ENCODE peak calls at places on chromosomes 13 and 19, in four cellular contexts. One of them, this sample, is unnamed. For H3K9me3, the result is how much of the 10 kb centered on the place peaks cover.

GRCh38 chr19:29528946-29529645 is 3.3 kb downstream of the VSTM2B start:
- DNase-seq in CD8-positive, alpha-beta T cell: no peak
- DNase-seq in DND-41: no peak
- DNase-seq in heart right ventricle: no peak
- DNase-seq in this sample: no peak

GRCh38 chr13:85535306-85535705 is 263.9 kb downstream of the SLITRK6 start:
- DNase-seq in CD8-positive, alpha-beta T cell: no peak
- DNase-seq in DND-41: no peak
- DNase-seq in heart right ventricle: no peak
- DNase-seq in this sample: no peak

GRCh38 chr13:74325106-74325505 is 190.9 kb upstream of the KLF12 start:
- DNase-seq in CD8-positive, alpha-beta T cell: no peak
- DNase-seq in DND-41: no peak
- DNase-seq in heart right ventricle: peak
- DNase-seq in this sample: no peak

GRCh38 chr13:105920375-105920774 is 615.1 kb downstream of the EFNB2 start:
- DNase-seq in CD8-positive, alpha-beta T cell: no peak
- DNase-seq in DND-41: no peak
- DNase-seq in heart right ventricle: no peak
- DNase-seq in this sample: no peak

GRCh38 chr19:31351212-31352193 is 2.3 kb upstream of the TSHZ3 start:
- DNase-seq in CD8-positive, alpha-beta T cell: no peak
- DNase-seq in DND-41: peak
- DNase-seq in heart right ventricle: no peak
- DNase-seq in this sample: no peak

GRCh38 chr13:41006296-41006695 is 12.8 kb downstream of the ELF1 start:
- DNase-seq in CD8-positive, alpha-beta T cell: no peak
- DNase-seq in DND-41: peak
- DNase-seq in heart right ventricle: no peak
- DNase-seq in this sample: no peak

GRCh38 chr13:41075034-41075433 is 13.7 kb downstream of the WBP4 start:
- DNase-seq in CD8-positive, alpha-beta T cell: no peak
- DNase-seq in DND-41: no peak
- DNase-seq in heart right ventricle: no peak
- DNase-seq in this sample: peak

GRCh38 chr13:32334676-32335075 is 19.4 kb downstream of the BRCA2 start:
- DNase-seq in CD8-positive, alpha-beta T cell: no peak
- DNase-seq in DND-41: no peak
- DNase-seq in heart right ventricle: no peak
- DNase-seq in this sample: no peak

GRCh38 chr13:33224191-33224590 is 61.4 kb downstream of the STARD13 start:
- DNase-seq in CD8-positive, alpha-beta T cell: no peak
- DNase-seq in DND-41: no peak
- DNase-seq in heart right ventricle: no peak
- DNase-seq in this sample: no peak

GRCh38 chr19:38729653-38730469 is 14.4 kb downstream of the CAPN12 start:
- DNase-seq in CD8-positive, alpha-beta T cell: peak
- DNase-seq in DND-41: peak
- DNase-seq in heart right ventricle: peak
- DNase-seq in this sample: peak

GRCh38 chr19:4414800-4415251 is 12.4 kb downstream of the CHAF1A start:
- DNase-seq in CD8-positive, alpha-beta T cell: no peak
- DNase-seq in DND-41: no peak
- DNase-seq in heart right ventricle: no peak
- DNase-seq in this sample: no peak

GRCh38 chr13:49319555-49320350 is 72.0 kb downstream of the CDADC1 start:
- DNase-seq in CD8-positive, alpha-beta T cell: no peak
- DNase-seq in DND-41: no peak
- DNase-seq in heart right ventricle: no peak
- DNase-seq in this sample: no peak

GRCh38 chr19:46731007-46731501 is 14.1 kb upstream of the PRKD2 start:
- DNase-seq in CD8-positive, alpha-beta T cell: no peak
- DNase-seq in DND-41: no peak
- DNase-seq in heart right ventricle: no peak
- DNase-seq in this sample: no peak

GRCh38 chr19:58387338-58388174 is 487 bp downstream of the RPS5 start:
- DNase-seq in CD8-positive, alpha-beta T cell: no peak
- DNase-seq in DND-41: no peak
- DNase-seq in heart right ventricle: no peak
- DNase-seq in this sample: no peak

GRCh38 chr19:4970558-4971423 is 1.9 kb downstream of the KDM4B start:
- DNase-seq in CD8-positive, alpha-beta T cell: no peak
- DNase-seq in DND-41: no peak
- DNase-seq in heart right ventricle: no peak
- DNase-seq in this sample: no peak

GRCh38 chr13:94956407-94957110 is 244.2 kb upstream of the SOX21 start:
- DNase-seq in CD8-positive, alpha-beta T cell: no peak
- DNase-seq in DND-41: no peak
- DNase-seq in heart right ventricle: no peak
- DNase-seq in this sample: no peak
- H3K9me3 ChIP-seq in CD8-positive, alpha-beta T cell: under half
- H3K9me3 ChIP-seq in DND-41: under half
- H3K9me3 ChIP-seq in heart right ventricle: under half
- H3K9me3 ChIP-seq in this sample: under half

GRCh38 chr19:36898422-36898821 is 17.7 kb downstream of the ZNF829 start:
- DNase-seq in CD8-positive, alpha-beta T cell: no peak
- DNase-seq in DND-41: no peak
- DNase-seq in heart right ventricle: no peak
- DNase-seq in this sample: no peak
- H3K9me3 ChIP-seq in CD8-positive, alpha-beta T cell: half or more
- H3K9me3 ChIP-seq in DND-41: half or more
- H3K9me3 ChIP-seq in heart right ventricle: half or more
- H3K9me3 ChIP-seq in this sample: under half

DNA sequence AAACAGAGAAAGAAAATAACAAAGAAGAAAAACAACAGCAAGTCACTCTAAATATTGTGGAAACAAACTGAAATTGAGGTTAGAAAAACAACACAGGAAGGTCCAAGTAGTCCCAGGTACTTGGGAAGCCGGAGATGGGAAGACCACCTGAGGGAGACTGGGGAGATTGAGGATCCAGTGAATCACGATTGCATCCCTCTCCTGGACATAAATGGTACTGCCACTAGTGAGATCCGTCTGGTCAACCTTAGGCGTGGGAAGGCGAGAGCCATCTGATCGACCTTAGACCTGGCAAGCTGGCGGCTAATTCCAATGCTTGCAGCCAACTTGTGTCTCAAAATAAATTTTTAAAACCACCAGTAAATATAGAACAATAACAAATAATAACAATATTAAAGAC is 81.9 kb downstream of the ZNF726 start:
- DNase-seq in CD8-positive, alpha-beta T cell: no peak
- DNase-seq in DND-41: peak
- DNase-seq in heart right ventricle: no peak
- DNase-seq in this sample: no peak
- H3K9me3 ChIP-seq in CD8-positive, alpha-beta T cell: under half
- H3K9me3 ChIP-seq in DND-41: under half
- H3K9me3 ChIP-seq in heart right ventricle: half or more
- H3K9me3 ChIP-seq in this sample: under half

GRCh38 chr13:111623170-111623569 is 302.7 kb downstream of the TEX29 start:
- DNase-seq in CD8-positive, alpha-beta T cell: peak
- DNase-seq in DND-41: no peak
- DNase-seq in heart right ventricle: no peak
- DNase-seq in this sample: no peak
- H3K9me3 ChIP-seq in CD8-positive, alpha-beta T cell: under half
- H3K9me3 ChIP-seq in DND-41: under half
- H3K9me3 ChIP-seq in heart right ventricle: under half
- H3K9me3 ChIP-seq in this sample: under half

DNA sequence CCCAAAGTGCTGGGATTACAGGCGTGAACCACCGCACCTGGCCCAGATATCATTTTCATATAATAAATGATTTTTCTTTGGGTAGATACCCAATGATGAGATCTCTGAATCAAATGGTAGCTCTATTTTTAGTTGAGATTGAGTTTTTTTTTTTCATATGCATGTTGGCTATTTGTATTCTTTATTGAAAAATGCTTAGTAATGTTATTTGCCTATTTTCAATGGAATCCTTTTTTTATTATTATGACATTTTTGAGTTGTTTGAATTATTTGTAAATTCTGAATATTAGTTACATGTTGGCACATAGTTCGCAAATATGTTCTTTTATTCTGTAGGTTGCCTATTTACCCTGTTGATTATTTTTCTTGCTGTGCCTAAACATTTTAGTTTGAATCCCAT is 55.8 kb downstream of the ZNF254 start:
- DNase-seq in CD8-positive, alpha-beta T cell: no peak
- DNase-seq in DND-41: no peak
- DNase-seq in heart right ventricle: no peak
- DNase-seq in this sample: no peak
- H3K9me3 ChIP-seq in CD8-positive, alpha-beta T cell: under half
- H3K9me3 ChIP-seq in DND-41: under half
- H3K9me3 ChIP-seq in heart right ventricle: half or more
- H3K9me3 ChIP-seq in this sample: under half

DNA sequence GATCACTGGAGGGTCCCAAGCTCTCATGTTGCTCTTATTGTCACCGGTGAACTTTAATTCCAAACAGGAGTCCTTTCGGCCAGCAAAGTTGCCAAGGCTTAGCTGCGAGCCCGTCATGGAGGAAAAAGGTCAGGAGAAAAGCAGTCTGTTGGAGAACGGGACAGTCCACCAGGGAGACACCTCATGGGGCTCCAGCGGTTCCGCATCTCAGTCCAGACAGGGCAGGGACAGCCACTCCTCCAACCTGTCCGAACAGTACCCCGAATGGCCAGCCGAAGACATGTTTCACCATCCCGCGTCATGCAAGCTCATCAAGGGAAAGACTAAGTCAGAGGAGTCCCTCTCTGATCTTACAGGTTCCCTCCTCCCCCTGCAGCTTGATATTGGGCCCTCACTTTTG is 10.4 kb downstream of the ZNF91 start:
- DNase-seq in CD8-positive, alpha-beta T cell: no peak
- DNase-seq in DND-41: no peak
- DNase-seq in heart right ventricle: no peak
- DNase-seq in this sample: no peak
- H3K9me3 ChIP-seq in CD8-positive, alpha-beta T cell: under half
- H3K9me3 ChIP-seq in DND-41: half or more
- H3K9me3 ChIP-seq in heart right ventricle: half or more
- H3K9me3 ChIP-seq in this sample: under half

GRCh38 chr13:111503905-111504695 is 183.7 kb downstream of the TEX29 start:
- DNase-seq in CD8-positive, alpha-beta T cell: no peak
- DNase-seq in DND-41: no peak
- DNase-seq in heart right ventricle: no peak
- DNase-seq in this sample: no peak
- H3K9me3 ChIP-seq in CD8-positive, alpha-beta T cell: under half
- H3K9me3 ChIP-seq in DND-41: under half
- H3K9me3 ChIP-seq in heart right ventricle: under half
- H3K9me3 ChIP-seq in this sample: under half

DNA sequence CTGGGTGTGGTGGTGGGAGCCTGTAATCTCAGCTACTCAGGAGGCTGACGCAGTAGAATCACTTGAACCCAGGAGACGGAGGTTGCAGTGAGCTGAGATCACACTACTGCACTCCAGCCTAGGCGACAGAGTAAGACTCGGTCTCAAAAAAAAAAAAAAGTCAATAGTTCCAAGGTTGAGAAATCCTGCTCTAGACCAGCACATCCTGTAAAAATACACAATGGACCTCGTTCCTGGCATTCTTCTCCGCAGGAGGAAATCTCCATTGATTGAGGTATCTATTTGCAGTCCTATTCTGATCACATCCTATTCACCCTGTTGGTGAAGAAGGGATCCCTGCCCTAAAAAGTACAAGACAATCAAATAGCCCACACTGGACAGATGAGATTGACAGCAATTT is 15.2 kb downstream of the ZFP14 start:
- DNase-seq in CD8-positive, alpha-beta T cell: no peak
- DNase-seq in DND-41: no peak
- DNase-seq in heart right ventricle: no peak
- DNase-seq in this sample: no peak
- H3K9me3 ChIP-seq in CD8-positive, alpha-beta T cell: under half
- H3K9me3 ChIP-seq in DND-41: under half
- H3K9me3 ChIP-seq in heart right ventricle: under half
- H3K9me3 ChIP-seq in this sample: under half

This sample was measured in CD8-positive, alpha-beta memory T cell.